ENCODE peak calls at places on chromosomes 12 and 14, in six cellular contexts. E is right cardiac atrium, W is RWPE2, G is H9, N is AG04450, P is HCT116. S is an unnamed sample.

GRCh38 chr12:92926549-92926948 is 2.5 kb downstream of the EEA1 start:
- DNase-seq in W (no peak), G (no peak), E (no peak), P (no peak), N (no peak), S (no peak)

GRCh38 chr12:13000935-13001724 is 1.1 kb upstream of the HEBP1 start:
- DNase-seq in N (no peak), P (peak; percentile 18), W (no peak), G (peak; percentile 75), E (peak; percentile 87), S (peak; percentile 54)

GRCh38 chr14:99670361-99671229 is 13.5 kb upstream of the CYP46A1 start:
- DNase-seq in N (no peak), E (peak; percentile 18), W (peak; percentile 12), P (no peak), G (no peak), S (no peak)

GRCh38 chr12:113030875-113031525 is 25.5 kb upstream of the DTX1 start:
- DNase-seq in E (no peak), G (peak; percentile 89), N (no peak), P (peak; percentile 82), W (no peak), S (peak; percentile 70)

GRCh38 chr14:55438066-55438683 is 2.2 kb downstream of the TBPL2 start:
- DNase-seq in E (no peak), P (peak; percentile 57), W (no peak), N (peak; percentile 27), G (no peak), S (peak; percentile 64)

GRCh38 chr12:9333129-9333528 is 124.9 kb upstream of the PZP start:
- DNase-seq in W (no peak), G (no peak), P (no peak), E (no peak), N (no peak), S (no peak)

GRCh38 chr14:63897706-63898105 is 44.9 kb downstream of the SYNE2 start:
- DNase-seq in N (no peak), P (no peak), E (no peak), W (no peak), G (no peak), S (no peak)

GRCh38 chr14:91390165-91390778 is 27.3 kb downstream of the CCDC88C start:
- DNase-seq in P (no peak), W (no peak), N (no peak), E (no peak), G (no peak), S (no peak)

GRCh38 chr12:93380480-93381121 is 2.9 kb downstream of the NUDT4 start:
- DNase-seq in W (no peak), N (no peak), P (no peak), G (no peak), E (no peak), S (peak; percentile 52)

GRCh38 chr12:120488057-120488660 is 7.8 kb upstream of the DYNLL1 start:
- DNase-seq in N (no peak), G (no peak), P (no peak), W (no peak), E (no peak), S (no peak)

GRCh38 chr14:103628221-103628683 is 759 bp upstream of the KLC1 start:
- DNase-seq in E (peak; percentile 90), G (peak; percentile 76), W (peak; percentile 93), N (peak; percentile 32), P (peak; percentile 39), S (peak; percentile 84)

GRCh38 chr12:96425321-96425720 is 25.1 kb upstream of the CDK17 start:
- DNase-seq in W (no peak), P (no peak), G (no peak), N (peak; percentile 80), E (no peak), S (peak; percentile 42)

GRCh38 chr12:93137656-93138612 is 208.8 kb upstream of the EEA1 start:
- DNase-seq in E (no peak), W (peak; percentile 79), P (peak; percentile 0), G (no peak), N (no peak), S (peak; percentile 90)

GRCh38 chr12:21413369-21414277 is 23.8 kb upstream of the PYROXD1 start:
- DNase-seq in P (no peak), W (no peak), E (no peak), G (no peak), N (no peak), S (no peak)

GRCh38 chr14:98622208-98623051 is 649.6 kb downstream of the BCL11B start:
- DNase-seq in W (no peak), E (no peak), P (no peak), G (no peak), N (no peak), S (no peak)

GRCh38 chr12:87427770-87428169 is 601.4 kb downstream of the C12orf50 start:
- DNase-seq in G (no peak), P (no peak), N (no peak), E (no peak), W (no peak), S (peak; percentile 77)

GRCh38 chr12:125142601-125143000 is 77.4 kb downstream of the AACS start:
- DNase-seq in W (no peak), P (no peak), E (no peak), N (no peak), G (no peak), S (no peak)

GRCh38 chr12:104137175-104137901 is 672 bp downstream of the NFYB start:
- DNase-seq in W (no peak), E (peak; percentile 78), G (peak; percentile 42), P (no peak), N (peak; percentile 30), S (peak; percentile 42)

GRCh38 chr12:27226319-27226984 is 17.6 kb upstream of the STK38L start:
- DNase-seq in P (no peak), G (no peak), W (peak; percentile 54), N (no peak), E (no peak), S (peak; percentile 38)

GRCh38 chr14:85315290-85315689 is 214.7 kb upstream of the FLRT2 start:
- DNase-seq in N (no peak), W (no peak), P (no peak), G (no peak), E (no peak), S (no peak)

GRCh38 chr12:43969882-43970281 is 134.0 kb downstream of the TMEM117 start:
- DNase-seq in E (no peak), N (peak; percentile 7), W (no peak), P (peak; percentile 24), G (no peak), S (peak; percentile 47)

GRCh38 chr14:56002316-56002715 is 115.9 kb upstream of the PELI2 start:
- DNase-seq in W (no peak), P (no peak), E (no peak), G (no peak), N (no peak), S (no peak)

GRCh38 chr14:100581228-100582145 is 5.7 kb downstream of the BEGAIN start:
- DNase-seq in E (peak; percentile 29), P (no peak), G (no peak), N (no peak), W (peak; percentile 70), S (no peak)

GRCh38 chr14:50020184-50020583 is 96.2 kb downstream of the VCPKMT start:
- DNase-seq in W (no peak), E (no peak), P (no peak), G (no peak), N (no peak), S (no peak)
- H3K27ac ChIP-seq in W (no peak overlapping the region), E (no peak overlapping the region), P (no peak overlapping the region), G (no peak overlapping the region), N (no peak overlapping the region), S (no peak overlapping the region)

DNA sequence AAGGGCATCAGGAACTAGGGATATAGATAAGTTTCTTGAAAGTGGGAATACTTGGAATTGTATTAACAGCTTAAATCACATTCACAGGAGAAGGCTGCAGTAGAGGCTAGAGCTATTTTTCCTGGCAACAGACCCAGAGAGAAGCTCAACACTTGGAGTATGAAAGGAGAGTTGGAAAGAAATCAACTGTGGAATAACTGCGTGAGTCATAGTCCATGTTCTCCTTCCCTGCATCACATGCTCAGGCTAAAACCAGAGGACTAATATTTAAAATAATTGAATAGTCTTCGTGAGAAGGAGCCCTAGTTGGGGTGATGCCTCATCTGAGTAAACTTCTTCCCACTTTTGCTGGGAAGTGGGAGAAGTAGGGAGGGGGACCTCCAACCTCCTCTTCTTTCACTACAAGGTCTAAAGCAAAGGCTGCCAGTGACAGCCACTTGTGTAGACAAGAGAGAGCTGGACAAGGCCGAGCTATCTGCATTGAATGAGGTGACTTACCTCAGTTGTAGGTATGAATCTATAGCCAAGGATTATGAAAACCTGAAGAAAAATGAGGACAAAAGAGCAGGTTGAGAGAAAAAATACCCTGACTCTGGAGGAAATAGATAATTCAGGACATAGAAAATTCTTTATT is 32.7 kb downstream of the DYRK2 start:
- DNase-seq in W (no peak), P (no peak), E (no peak), G (no peak), N (peak; percentile 89), S (peak; percentile 58)
- H3K27ac ChIP-seq in W (no peak overlapping the region), P (no peak overlapping the region), E (peak overlapping the region; percentile 97), G (no peak overlapping the region), N (peak overlapping the region; percentile 81), S (no peak overlapping the region)

GRCh38 chr14:93857500-93857899 is 69.2 kb upstream of the PRIMA1 start:
- DNase-seq in G (peak; percentile 63), N (no peak), E (no peak), P (peak; percentile 3), W (no peak), S (no peak)

GRCh38 chr14:93859957-93860356 is 67.2 kb upstream of the FAM181A start:
- DNase-seq in W (no peak), P (no peak), N (no peak), E (peak; percentile 53), G (no peak), S (no peak)

GRCh38 chr14:93857081-93857480 is 68.8 kb upstream of the PRIMA1 start:
- DNase-seq in P (no peak), E (no peak), G (no peak), W (no peak), N (no peak), S (no peak)

GRCh38 chr14:93858896-93859295 is 68.2 kb upstream of the FAM181A start:
- DNase-seq in N (no peak), W (no peak), E (no peak), G (no peak), P (no peak), S (no peak)

GRCh38 chr14:93861846-93862641 is 65.1 kb upstream of the FAM181A start:
- DNase-seq in E (no peak), P (no peak), G (no peak), N (no peak), W (no peak), S (no peak)
- H3K27ac ChIP-seq in E (no peak overlapping the region), P (no peak overlapping the region), G (no peak overlapping the region), N (no peak overlapping the region), W (no peak overlapping the region), S (no peak overlapping the region)

DNA sequence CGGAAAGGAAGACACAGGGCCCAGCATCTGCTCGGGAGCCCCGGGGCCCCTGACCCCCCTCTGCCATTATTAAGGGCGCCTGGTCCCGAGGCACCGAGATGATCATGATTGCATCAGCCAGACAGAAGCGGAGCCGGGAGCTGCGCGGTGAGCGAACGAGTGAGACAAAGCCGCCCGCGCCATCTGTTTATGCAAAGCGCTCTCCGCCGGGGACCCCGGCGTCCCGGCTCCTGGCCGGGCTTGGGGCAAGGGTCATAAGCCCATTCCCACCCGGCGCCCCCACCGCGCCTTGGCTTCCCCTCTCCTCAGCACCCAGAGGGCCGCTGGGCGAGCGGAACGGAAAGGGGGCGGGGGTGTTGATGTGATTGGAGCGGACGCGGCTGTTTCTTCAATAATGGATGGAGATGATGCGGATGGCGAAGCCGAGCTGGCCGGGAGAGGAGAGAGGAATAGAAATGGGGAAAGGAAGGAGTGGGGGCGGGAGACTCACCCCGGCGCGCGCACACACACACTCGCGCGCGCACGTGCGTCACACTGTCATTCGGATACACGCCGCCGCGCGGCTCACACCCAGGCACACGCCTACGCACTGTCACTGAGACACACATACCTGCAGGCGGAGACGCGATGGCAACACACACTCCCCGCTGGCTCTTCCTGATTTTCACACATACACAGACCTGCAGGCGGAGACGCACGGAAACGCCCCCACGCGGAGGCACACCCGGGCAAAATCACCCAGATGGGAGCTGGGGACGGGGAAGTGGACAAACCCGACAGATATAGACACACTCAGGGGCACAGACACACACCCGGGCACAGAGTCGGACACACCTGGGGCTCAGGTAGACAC is 10.7 kb downstream of the STAC3 start:
- DNase-seq in E (peak; percentile 79), W (peak; percentile 70), P (peak; percentile 47), G (peak; percentile 64), N (no peak), S (no peak)
- H3K27ac ChIP-seq in E (no peak overlapping the region), W (no peak overlapping the region), P (peak overlapping the region; percentile 34), G (no peak overlapping the region), N (peak overlapping the region; percentile 89), S (peak overlapping the region; percentile 71)